ENCODE peak calls at places on chromosomes 6 and 20, in six cellular contexts. N is adrenal gland, M is right cardiac atrium, R is mammary epithelial cell, X is lower lobe of right lung, T is stomach. U is an unnamed sample.

GRCh38 chr20:41095110-41095969 is 42.0 kb upstream of the PLCG1 start:
- DNase-seq in N (peak; percentile 86), M (peak; percentile 46), R (no peak), X (peak; percentile 65), T (peak; percentile 62), U (peak; percentile 48)

GRCh38 chr6:114280239-114280982 is 62.4 kb downstream of the HS3ST5 start:
- DNase-seq in N (no peak), M (no peak), R (no peak), X (no peak), T (no peak), U (no peak)

GRCh38 chr6:11200356-11200755 is 32.1 kb downstream of the NEDD9 start:
- DNase-seq in N (no peak), M (no peak), R (no peak), X (no peak), T (no peak), U (no peak)

GRCh38 chr6:167589615-167589940 is 237.1 kb upstream of the AFDN start:
- DNase-seq in N (no peak), M (no peak), R (no peak), X (no peak), T (no peak), U (no peak)

GRCh38 chr6:147283460-147283859 is 79.2 kb downstream of the STXBP5 start:
- DNase-seq in N (no peak), M (no peak), R (peak; percentile 52), X (no peak), T (no peak), U (no peak)

GRCh38 chr20:23115823-23116222 is 29.7 kb upstream of the CD93 start:
- DNase-seq in N (no peak), M (no peak), R (no peak), X (no peak), T (no peak), U (no peak)

GRCh38 chr6:157892363-157892878 is 69.4 kb downstream of the SNX9 start:
- DNase-seq in N (no peak), M (no peak), R (no peak), X (no peak), T (no peak), U (no peak)

GRCh38 chr20:32628960-32629530 is 43.9 kb upstream of the NOL4L start:
- DNase-seq in N (no peak), M (no peak), R (peak; percentile 18), X (no peak), T (no peak), U (no peak)

GRCh38 chr6:8057793-8058192 is 6.4 kb downstream of the BLOC1S5 start:
- DNase-seq in N (no peak), M (no peak), R (no peak), X (no peak), T (no peak), U (peak; percentile 80)

GRCh38 chr6:107173779-107174178 is 58.5 kb upstream of the BEND3 start:
- DNase-seq in N (no peak), M (no peak), R (peak; percentile 20), X (no peak), T (no peak), U (no peak)

GRCh38 chr20:45174434-45175364 is at the start of gene PI3:
- DNase-seq in N (no peak), M (no peak), R (peak; percentile 88), X (peak; percentile 76), T (peak; percentile 70), U (no peak)

GRCh38 chr20:64079273-64080012 is at the start of gene RGS19:
- DNase-seq in N (peak; percentile 77), M (peak; percentile 85), R (peak; percentile 47), X (peak; percentile 91), T (peak; percentile 82), U (peak; percentile 68)

GRCh38 chr20:41011551-41012067 is 17.0 kb upstream of the TOP1 start:
- DNase-seq in N (no peak), M (no peak), R (no peak), X (peak; percentile 61), T (no peak), U (no peak)

GRCh38 chr6:125271486-125272159 is 30.1 kb downstream of the HDDC2 start:
- DNase-seq in N (no peak), M (no peak), R (no peak), X (no peak), T (no peak), U (no peak)

GRCh38 chr20:46634528-46634927 is 16.7 kb downstream of the SLC13A3 start:
- DNase-seq in N (no peak), M (no peak), R (no peak), X (no peak), T (no peak), U (no peak)

GRCh38 chr6:15393605-15394004 is 147.7 kb downstream of the JARID2 start:
- DNase-seq in N (no peak), M (no peak), R (no peak), X (no peak), T (no peak), U (no peak)

GRCh38 chr6:98463629-98464028 is 370.7 kb upstream of the POU3F2 start:
- DNase-seq in N (no peak), M (no peak), R (no peak), X (no peak), T (no peak), U (no peak)

GRCh38 chr20:64205611-64206026 is 41.4 kb downstream of the MYT1 start:
- DNase-seq in N (no peak), M (no peak), R (peak; percentile 73), X (no peak), T (no peak), U (no peak)

GRCh38 chr6:83430606-83431544 is at the start of gene ME1:
- DNase-seq in N (peak; percentile 95), M (peak; percentile 89), R (peak; percentile 79), X (peak; percentile 87), T (peak; percentile 71), U (peak; percentile 96)

GRCh38 chr6:129342243-129342642 is 367.7 kb downstream of the ARHGAP18 start:
- DNase-seq in N (no peak), M (no peak), R (no peak), X (no peak), T (no peak), U (no peak)

GRCh38 chr20:50194831-50195523 is 4.3 kb downstream of the CEBPB start:
- DNase-seq in N (peak; percentile 82), M (no peak), R (peak; percentile 46), X (no peak), T (no peak), U (no peak)
- H3K27ac ChIP-seq in N (peak overlapping the region; percentile 100), M (peak overlapping the region; percentile 38), R (no peak overlapping the region), X (peak overlapping the region; percentile 100), T (peak overlapping the region; percentile 99), U (no peak overlapping the region)

DNA sequence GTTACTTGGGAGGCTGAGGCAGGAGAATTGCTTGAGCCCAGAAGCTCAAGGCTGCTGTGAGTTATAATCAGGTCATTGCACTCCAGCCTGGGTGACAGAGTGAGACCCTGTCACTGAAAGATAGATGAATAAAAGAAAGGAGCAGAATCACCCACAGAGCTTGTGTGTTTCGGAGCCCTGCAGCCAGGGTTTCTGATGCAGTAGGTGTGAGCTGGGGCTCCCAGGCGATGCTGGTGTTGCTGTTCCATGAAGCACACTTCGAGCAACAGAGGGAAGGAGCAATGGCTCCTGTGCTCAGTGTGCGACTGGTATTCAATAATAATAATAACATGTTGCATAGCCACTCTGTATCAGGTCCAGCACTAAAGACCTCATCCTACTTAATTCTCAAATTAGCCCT is 197.5 kb upstream of the CST7 start:
- DNase-seq in N (peak; percentile 2), M (no peak), R (no peak), X (no peak), T (no peak), U (peak; percentile 21)
- H3K4me1 ChIP-seq in N (no peaks in the 10 kb centered on the region), M (no peaks in the 10 kb centered on the region), R (peaks cover 6% of the 10 kb centered on the region), X (no peaks in the 10 kb centered on the region), T (peaks cover 8% of the 10 kb centered on the region), U (peaks cover 6% of the 10 kb centered on the region)

GRCh38 chr6:135920689-135921088 is 69.2 kb downstream of the PDE7B start:
- DNase-seq in N (no peak), M (no peak), R (no peak), X (no peak), T (no peak), U (peak; percentile 48)

GRCh38 chr6:135922746-135923145 is 71.2 kb downstream of the PDE7B start:
- DNase-seq in N (no peak), M (peak; percentile 50), R (no peak), X (no peak), T (no peak), U (peak; percentile 9)

GRCh38 chr6:135922170-135922569 is 70.7 kb downstream of the PDE7B start:
- DNase-seq in N (peak; percentile 69), M (no peak), R (peak; percentile 96), X (no peak), T (no peak), U (peak; percentile 69)

GRCh38 chr6:135919026-135919425 is 67.5 kb downstream of the PDE7B start:
- DNase-seq in N (no peak), M (no peak), R (no peak), X (no peak), T (no peak), U (no peak)

DNA sequence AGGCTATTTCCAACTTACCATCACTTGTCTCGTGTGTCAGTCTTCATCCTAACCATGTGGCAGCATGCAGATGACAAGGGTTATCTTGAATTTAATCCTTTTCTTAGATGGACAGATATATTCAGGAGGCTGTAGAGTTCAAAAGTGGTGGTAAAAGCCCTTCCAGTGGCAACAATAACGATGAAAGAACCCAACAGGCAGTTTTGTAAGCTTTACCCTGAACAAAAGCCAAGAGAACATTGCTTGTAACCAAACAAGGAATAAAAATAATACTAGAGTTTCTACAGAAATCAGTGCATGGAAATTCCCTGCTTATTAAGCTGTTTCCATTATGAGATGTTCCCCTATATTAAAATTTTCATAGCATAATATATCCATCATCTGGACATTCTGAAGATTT is 69.7 kb downstream of the PDE7B start:
- DNase-seq in N (no peak), M (no peak), R (no peak), X (no peak), T (no peak), U (no peak)
- H3K27ac ChIP-seq in N (no peak overlapping the region), M (no peak overlapping the region), R (no peak overlapping the region), X (no peak overlapping the region), T (no peak overlapping the region), U (peak overlapping the region; percentile 43)

GRCh38 chr6:16755544-16755943 is 5.7 kb downstream of the ATXN1 start:
- DNase-seq in N (no peak), M (no peak), R (no peak), X (no peak), T (no peak), U (no peak)

GRCh38 chr6:16754274-16754673 is 7.0 kb downstream of the ATXN1 start:
- DNase-seq in N (no peak), M (no peak), R (no peak), X (no peak), T (no peak), U (no peak)

GRCh38 chr6:16757332-16757731 is 3.9 kb downstream of the ATXN1 start:
- DNase-seq in N (no peak), M (no peak), R (no peak), X (no peak), T (no peak), U (no peak)

GRCh38 chr6:16756660-16757270 is 4.5 kb downstream of the ATXN1 start:
- DNase-seq in N (no peak), M (no peak), R (peak; percentile 9), X (no peak), T (no peak), U (no peak)

DNA sequence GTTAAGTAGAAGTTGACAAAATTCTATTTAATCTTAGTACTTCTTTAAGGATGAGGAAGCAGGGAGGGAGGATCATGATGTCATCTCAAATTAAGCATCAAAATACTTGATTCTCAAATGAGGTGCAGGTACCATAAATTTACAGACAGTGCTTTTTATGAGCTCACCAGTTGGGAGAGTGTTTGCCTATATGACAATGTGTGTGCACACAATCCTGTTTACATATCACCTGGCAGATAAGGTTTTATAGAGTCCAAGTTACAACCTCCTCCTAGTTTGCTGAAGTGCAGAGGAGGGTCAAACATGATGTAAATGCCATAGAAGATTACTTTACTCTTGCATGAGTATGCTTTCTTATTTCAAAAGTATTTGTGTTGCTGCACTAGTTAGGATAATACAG is 6.4 kb downstream of the ATXN1 start:
- DNase-seq in N (no peak), M (no peak), R (no peak), X (no peak), T (no peak), U (no peak)
- H3K4me1 ChIP-seq in N (peaks cover 47% of the 10 kb centered on the region), M (no peaks in the 10 kb centered on the region), R (peaks cover 32% of the 10 kb centered on the region), X (peaks cover 62% of the 10 kb centered on the region), T (peaks cover 35% of the 10 kb centered on the region), U (peaks cover 61% of the 10 kb centered on the region)